ENCODE peak calls at places on chromosomes 1 and 21, in four cellular contexts. X, V, G and A are unnamed samples.

GRCh38 chr21:32578107-32578691 is 7.1 kb downstream of the TCP10L start:
- DNase-seq in G (no peak), V (no peak), X (no peak), A (no peak)

GRCh38 chr1:227886993-227887696 is 60.6 kb downstream of the WNT9A start:
- DNase-seq in X (no peak), V (peak), G (peak), A (peak)

GRCh38 chr1:41629571-41629970 is 145.1 kb upstream of the EDN2 start:
- DNase-seq in G (no peak), X (no peak), V (no peak), A (no peak)

GRCh38 chr1:206469933-206470691 is at the start of gene IKBKE:
- DNase-seq in G (peak), X (no peak), V (peak), A (peak)

GRCh38 chr1:93680121-93681094 is 1.2 kb downstream of the BCAR3 start:
- DNase-seq in V (peak), X (peak), G (peak), A (peak)

GRCh38 chr1:193221641-193222040 is 35.2 kb upstream of the B3GALT2 start:
- DNase-seq in X (no peak), V (no peak), G (no peak), A (no peak)

GRCh38 chr1:61797045-61797755 is 54.9 kb downstream of the PATJ start:
- DNase-seq in X (no peak), G (no peak), V (no peak), A (no peak)

GRCh38 chr1:217333939-217334338 is 297.0 kb downstream of the GPATCH2 start:
- DNase-seq in G (no peak), V (no peak), X (no peak), A (no peak)

GRCh38 chr1:204709021-204709420 is 23.5 kb upstream of the LRRN2 start:
- DNase-seq in G (no peak), X (no peak), V (no peak), A (no peak)